ENCODE peak calls at places on chromosomes 3 and 15, in five cellular contexts. B is mesendoderm, V is neuronal stem cell, U is IMR-90, C is H9. W is an unnamed sample.

GRCh38 chr3:13188380-13188779 is 115.2 kb upstream of the IQSEC1 start:
- DNase-seq in U (no peak), V (no peak), B (no peak), C (no peak), W (no peak)

GRCh38 chr3:146065573-146066006 is 95.4 kb downstream of the PLOD2 start:
- DNase-seq in B (peak), U (peak), V (peak), C (no peak), W (peak)

GRCh38 chr3:186077466-186077865 is 31.4 kb downstream of the ETV5 start:
- DNase-seq in V (no peak), U (no peak), B (no peak), C (no peak), W (no peak)

GRCh38 chr3:123914829-123915228 is 30.7 kb upstream of the MYLK start:
- DNase-seq in B (peak), U (no peak), V (no peak), C (no peak), W (no peak)

GRCh38 chr15:84800365-84800806 is 16.8 kb upstream of the ALPK3 start:
- DNase-seq in V (no peak), U (no peak), C (no peak), B (no peak), W (no peak)

GRCh38 chr3:178699810-178700209 is 163.6 kb downstream of the KCNMB2 start:
- DNase-seq in V (no peak), B (no peak), C (no peak), U (no peak), W (no peak)

GRCh38 chr3:194077602-194078001 is 58.3 kb upstream of the HES1 start:
- DNase-seq in V (no peak), C (no peak), U (no peak), B (no peak), W (no peak)

GRCh38 chr15:72319360-72319984 is 485 bp downstream of the CELF6 start:
- DNase-seq in V (peak), B (peak), C (peak), U (peak), W (peak)

GRCh38 chr15:74400915-74401757 is 32.6 kb downstream of the SEMA7A start:
- DNase-seq in B (no peak), V (no peak), C (no peak), U (no peak), W (no peak)

GRCh38 chr15:89630974-89631901 is 24.0 kb downstream of the KIF7 start:
- DNase-seq in U (no peak), C (no peak), V (no peak), B (peak), W (no peak)

GRCh38 chr3:119571230-119571629 is 8.1 kb upstream of the ADPRH start:
- DNase-seq in B (peak), U (no peak), C (no peak), V (no peak), W (no peak)

GRCh38 chr15:63063164-63063756 is 20.7 kb downstream of the TPM1 start:
- DNase-seq in B (no peak), V (no peak), U (no peak), C (no peak), W (no peak)

GRCh38 chr3:13853978-13854296 is 25.9 kb downstream of the WNT7A start:
- DNase-seq in V (no peak), C (no peak), B (peak), U (no peak), W (no peak)

GRCh38 chr3:71016141-71016845 is 567.2 kb downstream of the FOXP1 start:
- DNase-seq in C (no peak), U (no peak), B (no peak), V (no peak), W (no peak)

GRCh38 chr15:30923429-30923828 is 19.7 kb downstream of the FAN1 start:
- DNase-seq in V (no peak), C (no peak), U (no peak), B (no peak), W (no peak)

GRCh38 chr15:76894174-76894573 is 11.0 kb downstream of the SCAPER start:
- DNase-seq in C (no peak), B (no peak), U (no peak), V (no peak), W (no peak)

GRCh38 chr15:41827290-41827879 is 507 bp upstream of the JMJD7 start:
- DNase-seq in V (peak), U (no peak), B (peak), C (peak), W (no peak)

GRCh38 chr15:37101634-37102314 is 1.4 kb upstream of the MEIS2 start:
- DNase-seq in C (peak), U (peak), B (peak), V (peak), W (peak)

GRCh38 chr3:79765854-79766253 is 1.9 kb downstream of the ROBO1 start:
- DNase-seq in C (peak), U (no peak), B (peak), V (no peak), W (no peak)

GRCh38 chr15:92652576-92652966 is 3.0 kb downstream of the FAM174B start:
- DNase-seq in C (no peak), B (no peak), U (no peak), V (no peak), W (no peak)

GRCh38 chr3:152026033-152026556 is 152.7 kb downstream of the SUCNR1 start:
- DNase-seq in C (no peak), U (peak), B (no peak), V (no peak), W (peak)

GRCh38 chr15:52095597-52096262 is 16.8 kb downstream of the BCL2L10 start:
- DNase-seq in U (peak), B (no peak), C (no peak), V (no peak), W (peak)

GRCh38 chr3:127037021-127037400 is 54.1 kb downstream of the PLXNA1 start:
- DNase-seq in B (no peak), C (no peak), V (no peak), U (no peak), W (no peak)

GRCh38 chr15:31265871-31266711 is 60.5 kb upstream of the KLF13 start:
- DNase-seq in C (peak), U (no peak), B (no peak), V (no peak), W (peak)

GRCh38 chr3:132660745-132661067 is 577 bp downstream of the UBA5 start:
- DNase-seq in B (no peak), V (no peak), U (peak), C (no peak), W (peak)

GRCh38 chr3:56355570-56356185 is 112.6 kb downstream of the ERC2 start:
- DNase-seq in U (no peak), B (peak), C (no peak), V (no peak), W (peak)

GRCh38 chr3:195613468-195614069 is 29.8 kb upstream of the APOD start:
- DNase-seq in B (no peak), U (peak), V (no peak), C (no peak), W (no peak)

GRCh38 chr3:133837487-133838295 is 32.1 kb downstream of the SRPRB start:
- DNase-seq in C (peak), B (no peak), U (no peak), V (no peak), W (no peak)

GRCh38 chr3:101936419-101937331 is 87.4 kb downstream of the NFKBIZ start:
- DNase-seq in B (no peak), V (no peak), U (peak), C (no peak), W (peak)

GRCh38 chr3:143970773-143971366 is 753 bp upstream of the DIPK2A start:
- DNase-seq in U (peak), C (peak), V (peak), B (peak), W (peak)

GRCh38 chr3:32758375-32758753 is 59.4 kb upstream of the TRIM71 start:
- DNase-seq in V (no peak), U (peak), C (no peak), B (no peak), W (peak)

GRCh38 chr3:123099331-123100191 is 32.7 kb downstream of the PDIA5 start:
- DNase-seq in V (no peak), B (peak), U (no peak), C (no peak), W (no peak)

GRCh38 chr15:64930778-64931240 is 19.1 kb downstream of the ANKDD1A start:
- DNase-seq in V (no peak), B (no peak), C (no peak), U (peak), W (peak)

GRCh38 chr15:71295242-71296031 is 180.2 kb downstream of the THSD4 start:
- DNase-seq in B (peak), C (no peak), U (peak), V (no peak), W (peak)

GRCh38 chr15:31486506-31486905 is 159.9 kb downstream of the KLF13 start:
- DNase-seq in V (no peak), U (no peak), B (no peak), C (peak), W (no peak)

GRCh38 chr3:25863560-25863959 is 73.7 kb downstream of the OXSM start:
- DNase-seq in V (no peak), B (peak), U (no peak), C (no peak), W (no peak)

GRCh38 chr3:125231895-125232294 is 19.3 kb upstream of the SLC12A8 start:
- DNase-seq in C (no peak), U (peak), B (no peak), V (no peak), W (peak)

GRCh38 chr3:73786346-73786807 is 161.6 kb upstream of the PDZRN3 start:
- DNase-seq in U (peak), V (no peak), C (no peak), B (no peak), W (peak)

DNA sequence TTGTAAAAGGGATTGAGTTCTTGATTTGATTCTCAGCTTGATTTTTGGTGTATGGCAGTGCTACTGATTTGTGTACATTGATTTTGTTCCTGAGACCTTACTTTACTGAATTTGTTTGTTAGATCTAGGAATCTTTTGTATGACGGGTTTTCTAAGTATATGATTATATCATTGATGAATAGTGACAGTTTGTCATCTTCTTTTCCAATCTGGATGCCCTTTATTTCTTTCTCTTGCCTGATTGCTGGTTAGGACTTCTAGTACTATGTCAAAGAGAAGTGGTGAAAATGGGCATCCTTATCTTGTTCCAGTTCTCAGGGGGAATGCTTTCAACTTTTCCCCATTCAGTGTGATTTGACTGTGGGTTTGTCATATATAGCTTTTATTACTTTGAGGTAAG is 103.0 kb downstream of the DOCK3 start:
- DNase-seq in B (no peak), V (no peak), U (no peak), C (no peak), W (no peak)
- H3K9ac ChIP-seq in B (no peak), V (no peak), U (no peak), C (no peak), W (no peak)

GRCh38 chr3:197953881-197954280 is 3.9 kb downstream of the RPL35A start:
- DNase-seq in U (peak), C (no peak), B (no peak), V (no peak), W (no peak)
- H2AK5ac ChIP-seq in U (no peak), C (no peak), B (no peak), V (no peak), W (no peak)

GRCh38 chr3:177554900-177555759 is 357.8 kb upstream of the TBL1XR1 start:
- DNase-seq in U (peak), B (peak), V (no peak), C (no peak), W (peak)
- H3K9ac ChIP-seq in U (no peak), B (no peak), V (no peak), C (no peak), W (no peak)

GRCh38 chr3:155512175-155512866 is 218.8 kb upstream of the STRIT1 start:
- DNase-seq in U (no peak), C (no peak), V (no peak), B (no peak), W (no peak)

GRCh38 chr3:155517907-155518306 is 224.4 kb upstream of the STRIT1 start:
- DNase-seq in B (no peak), C (no peak), V (no peak), U (no peak), W (no peak)

GRCh38 chr3:155516439-155516838 is 223.0 kb upstream of the STRIT1 start:
- DNase-seq in V (no peak), C (no peak), B (no peak), U (no peak), W (no peak)

DNA sequence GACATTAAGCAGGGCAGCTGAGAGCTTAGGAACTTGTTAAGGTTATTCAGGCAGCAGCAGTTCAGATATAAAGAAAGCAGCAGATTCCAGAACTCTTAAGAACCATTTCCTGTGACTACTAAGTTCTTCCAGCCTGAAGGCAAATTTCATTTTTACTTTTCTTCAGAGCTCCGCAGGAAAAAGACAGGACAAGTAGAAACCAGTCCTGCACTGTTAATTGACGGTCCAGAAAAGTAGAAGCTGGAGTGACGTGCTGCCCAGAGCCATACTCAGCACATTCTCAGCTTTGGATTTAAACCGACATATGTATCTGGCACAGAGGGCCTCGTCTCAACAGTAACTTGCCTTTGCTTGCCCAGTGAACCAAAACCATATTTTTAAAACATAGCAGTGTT is 219.4 kb upstream of the STRIT1 start:
- DNase-seq in B (no peak), C (no peak), V (no peak), U (no peak), W (no peak)
- H2AK5ac ChIP-seq in B (no peak), C (no peak), V (no peak), U (no peak), W (no peak)

DNA sequence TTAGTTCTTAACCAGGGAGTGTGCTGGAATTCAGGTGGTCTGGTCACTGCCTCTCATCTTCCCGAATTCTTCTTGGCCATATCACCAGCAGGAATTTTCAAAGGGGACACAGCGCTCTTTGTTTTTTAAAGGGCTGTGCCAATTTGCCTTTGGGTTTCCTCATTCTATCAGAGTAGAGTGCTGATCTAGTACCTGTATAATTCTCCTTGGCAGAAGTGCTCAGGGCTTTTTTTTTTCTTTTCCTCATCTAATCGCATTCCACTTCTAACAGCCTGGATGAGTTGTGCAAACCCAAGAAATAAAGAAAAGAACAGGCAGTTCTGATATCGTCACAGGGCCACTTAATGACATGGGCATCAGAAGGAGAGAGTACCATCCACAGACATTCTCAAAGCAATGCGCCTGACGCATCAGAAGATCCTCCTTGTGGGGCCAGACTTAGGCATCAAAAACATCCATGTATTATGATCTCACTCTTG is 121.0 kb downstream of the ASB7 start:
- DNase-seq in B (no peak), C (no peak), U (no peak), V (no peak), W (no peak)
- H3K9ac ChIP-seq in B (no peak), C (no peak), U (no peak), V (no peak), W (peak)

W was measured in mesenchymal stem cell.